ENCODE peak calls at places on chromosomes 5 and 9, in ten cellular contexts. W is BJ; N is gastrocnemius medialis; U is HepG2; D is OCI-LY7; G is GM23338; L is CD8-positive, alpha-beta T cell; J is right lobe of liver; Q is pancreas; O is tibial nerve. Z is an unnamed sample. For H3K36me3, the result is how much of the 10 kb centered on the place peaks cover.

GRCh38 chr9:123679330-123679987 is 250.5 kb downstream of the DENND1A start:
- DNase-seq in Q (no peak), J (no peak), O (no peak), L (no peak), D (peak), N (no peak), U (peak), G (no peak), W (peak), Z (peak)

GRCh38 chr5:125525356-125525755 is 778.9 kb upstream of the ZNF608 start:
- DNase-seq in G (no peak), W (no peak), J (no peak), U (no peak), L (no peak), D (no peak), O (no peak), Q (no peak), N (no peak), Z (no peak)

GRCh38 chr5:61805101-61805500 is 473.0 kb downstream of the ZSWIM6 start:
- DNase-seq in W (no peak), G (no peak), L (no peak), Q (no peak), N (no peak), U (no peak), D (no peak), J (no peak), O (no peak), Z (no peak)

GRCh38 chr5:176819476-176819875 is 9.1 kb downstream of the UNC5A start:
- DNase-seq in W (no peak), U (no peak), Q (no peak), G (peak), O (no peak), N (no peak), D (no peak), J (no peak), L (no peak), Z (no peak)

GRCh38 chr5:174175869-174176268 is 130.4 kb downstream of the NSG2 start:
- DNase-seq in U (no peak), O (no peak), L (no peak), G (no peak), D (no peak), J (no peak), Q (no peak), W (no peak), N (no peak), Z (no peak)

GRCh38 chr9:250625-251024 is 36.0 kb downstream of the DOCK8 start:
- DNase-seq in J (no peak), D (no peak), N (no peak), U (no peak), L (no peak), O (no peak), Q (no peak), G (no peak), W (no peak), Z (no peak)

GRCh38 chr9:10238087-10238486 is 374.7 kb downstream of the PTPRD start:
- DNase-seq in O (no peak), G (peak), U (no peak), Q (no peak), J (no peak), L (no peak), D (no peak), N (no peak), W (no peak), Z (no peak)

GRCh38 chr5:179668404-179668803 is 12.4 kb downstream of the CBY3 start:
- DNase-seq in L (peak), N (no peak), J (no peak), G (peak), O (peak), Q (no peak), W (peak), D (peak), U (peak), Z (no peak)

GRCh38 chr5:157266286-157267007 is 524 bp downstream of the CYFIP2 start:
- DNase-seq in D (peak), U (no peak), O (no peak), G (peak), Q (peak), N (no peak), W (no peak), L (peak), J (peak), Z (peak)

GRCh38 chr5:14123551-14123950 is 19.6 kb upstream of the TRIO start:
- DNase-seq in G (no peak), D (no peak), U (no peak), N (no peak), W (no peak), J (no peak), L (no peak), Q (no peak), O (no peak), Z (no peak)

GRCh38 chr5:95285406-95285761 is 490 bp upstream of the MCTP1 start:
- DNase-seq in W (no peak), N (no peak), Q (no peak), O (no peak), L (no peak), D (no peak), U (no peak), J (no peak), G (peak), Z (no peak)

GRCh38 chr5:40441733-40442132 is 238.0 kb upstream of the PTGER4 start:
- DNase-seq in U (peak), N (no peak), W (no peak), L (no peak), O (no peak), G (no peak), D (no peak), Q (no peak), J (no peak), Z (no peak)

GRCh38 chr9:106913276-106913675 is 50.3 kb downstream of the ZNF462 start:
- DNase-seq in G (no peak), W (no peak), Q (no peak), J (no peak), N (no peak), D (no peak), U (no peak), O (no peak), L (no peak), Z (no peak)

GRCh38 chr9:17782750-17783149 is 203.9 kb downstream of the SH3GL2 start:
- DNase-seq in Q (no peak), G (no peak), D (no peak), L (no peak), W (no peak), J (no peak), N (no peak), O (no peak), U (no peak), Z (no peak)

GRCh38 chr9:124882221-124882620 is 20.3 kb downstream of the ARPC5L start:
- DNase-seq in J (no peak), W (no peak), D (no peak), N (no peak), O (no peak), G (peak), L (no peak), U (no peak), Q (no peak), Z (no peak)

GRCh38 chr9:110763568-110763967 is 95.0 kb downstream of the MUSK start:
- DNase-seq in L (no peak), W (no peak), N (no peak), J (no peak), Q (no peak), D (no peak), G (no peak), O (no peak), U (no peak), Z (no peak)

GRCh38 chr5:148186248-148187003 is 16.4 kb upstream of the SPINK6 start:
- DNase-seq in W (no peak), D (no peak), J (no peak), L (no peak), Q (no peak), O (peak), G (no peak), N (no peak), U (no peak), Z (peak)

GRCh38 chr5:61635271-61635670 is 303.2 kb downstream of the ZSWIM6 start:
- DNase-seq in U (no peak), J (no peak), G (no peak), Q (no peak), L (no peak), D (no peak), W (no peak), O (no peak), N (no peak), Z (no peak)

GRCh38 chr5:142922223-142922952 is 152.2 kb downstream of the ARHGAP26 start:
- DNase-seq in U (peak), G (peak), L (no peak), D (peak), N (no peak), Q (no peak), W (no peak), J (no peak), O (no peak), Z (peak)

GRCh38 chr5:78929833-78930232 is 55.3 kb downstream of the ARSB start:
- DNase-seq in J (no peak), W (no peak), D (no peak), L (no peak), N (no peak), U (peak), G (no peak), Q (no peak), O (no peak), Z (no peak)

GRCh38 chr9:4397917-4398316 is 92.4 kb upstream of the SLC1A1 start:
- DNase-seq in J (no peak), U (no peak), G (no peak), W (peak), N (no peak), D (no peak), Q (no peak), L (no peak), O (no peak), Z (no peak)

GRCh38 chr5:78758169-78758839 is 109.7 kb upstream of the LHFPL2 start:
- DNase-seq in L (no peak), D (peak), J (no peak), Q (no peak), N (no peak), G (no peak), O (no peak), U (peak), W (no peak), Z (peak)

GRCh38 chr9:127493592-127494303 is 42.4 kb downstream of the LRSAM1 start:
- DNase-seq in U (no peak), G (no peak), W (no peak), J (no peak), D (no peak), L (no peak), O (no peak), Q (peak), N (no peak), Z (no peak)

GRCh38 chr5:64947801-64948200 is 179.1 kb downstream of the CWC27 start:
- DNase-seq in W (no peak), O (no peak), G (no peak), L (no peak), U (no peak), D (no peak), J (no peak), N (no peak), Q (no peak), Z (no peak)

GRCh38 chr9:92715488-92716231 is 45.7 kb upstream of the IPPK start:
- DNase-seq in Q (no peak), L (no peak), D (no peak), G (no peak), U (no peak), N (no peak), O (no peak), W (no peak), J (no peak), Z (no peak)

GRCh38 chr9:69981686-69982450 is 61.8 kb upstream of the MAMDC2 start:
- DNase-seq in L (no peak), N (no peak), J (no peak), O (no peak), D (no peak), G (no peak), Q (no peak), U (no peak), W (no peak), Z (no peak)

GRCh38 chr9:79734989-79735779 is 163.4 kb downstream of the TLE4 start:
- DNase-seq in N (no peak), L (no peak), Q (no peak), J (no peak), W (no peak), U (no peak), D (no peak), G (no peak), O (no peak), Z (no peak)

GRCh38 chr5:38853753-38854470 is 8.1 kb downstream of the OSMR start:
- DNase-seq in G (peak), W (peak), O (no peak), D (no peak), L (no peak), N (no peak), Q (no peak), U (no peak), J (no peak), Z (no peak)

GRCh38 chr9:86488345-86488744 is 134.1 kb upstream of the TUT7 start:
- DNase-seq in D (no peak), G (no peak), Q (no peak), W (no peak), N (no peak), L (no peak), O (no peak), U (no peak), J (no peak), Z (no peak)

GRCh38 chr9:5622019-5622418 is 6.9 kb upstream of the RIC1 start:
- DNase-seq in D (no peak), G (no peak), J (no peak), N (no peak), L (no peak), U (no peak), W (peak), O (no peak), Q (no peak), Z (no peak)

GRCh38 chr5:43603535-43604363 is 769 bp downstream of the NNT start:
- DNase-seq in W (no peak), Q (peak), N (peak), U (peak), O (peak), G (peak), J (peak), L (peak), D (peak), Z (peak)

GRCh38 chr5:107557051-107557658 is 113.6 kb downstream of the EFNA5 start:
- DNase-seq in N (no peak), W (no peak), U (no peak), D (no peak), O (no peak), J (no peak), L (no peak), G (peak), Q (no peak), Z (no peak)

GRCh38 chr5:57834829-57835554 is 352.4 kb upstream of the ACTBL2 start:
- DNase-seq in W (no peak), J (no peak), N (no peak), D (no peak), L (no peak), Q (peak), O (no peak), U (peak), G (peak), Z (no peak)

GRCh38 chr5:132293066-132293991 is 865 bp upstream of the SLC22A4 start:
- DNase-seq in G (peak), U (peak), D (no peak), L (peak), Q (peak), N (peak), J (peak), W (peak), O (peak), Z (peak)
- TF ChIP-seq CTCF in G (peak), U (peak), D (no peak), L (no peak), Q (no peak), N (no peak), J (no peak), W (peak), O (no peak), Z (peak)

GRCh38 chr5:135930949-135931295 is 23.9 kb downstream of the LECT2 start:
- DNase-seq in O (no peak), J (no peak), W (no peak), N (no peak), L (no peak), G (peak), D (no peak), Q (no peak), U (no peak), Z (no peak)
- H3K4me3 ChIP-seq in O (no peak), J (no peak), W (no peak), N (no peak), L (no peak), G (peak), D (no peak), Q (no peak), U (peak), Z (no peak)

GRCh38 chr9:134031071-134031470 is 5.8 kb downstream of the BRD3OS start:
- DNase-seq in W (no peak), U (no peak), Q (no peak), N (no peak), J (no peak), G (no peak), O (no peak), D (no peak), L (no peak), Z (no peak)
- H3K36me3 ChIP-seq in W (under half), U (under half), Q (under half), N (under half), J (under half), G (under half), O (half or more), D (under half), L (under half), Z (under half)

DNA sequence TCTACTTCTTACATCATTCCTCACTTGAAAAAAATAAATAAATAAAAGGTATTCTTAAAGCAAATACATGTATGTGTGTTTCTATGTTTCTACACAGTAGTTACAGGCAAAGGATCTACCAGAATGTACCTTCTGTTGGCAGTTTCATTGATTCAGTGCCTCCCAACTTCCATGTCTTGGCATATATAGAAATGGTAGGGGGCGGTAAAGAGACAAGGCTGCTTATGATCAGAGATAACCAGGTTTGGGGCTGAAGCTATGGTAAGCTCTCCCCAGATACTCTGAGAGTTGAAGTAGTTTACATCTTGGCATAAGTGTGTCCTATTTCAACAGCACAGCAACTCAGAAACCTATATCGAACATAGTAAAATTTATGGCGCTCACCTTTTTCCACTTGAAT is 1075.4 kb upstream of the C9orf72 start:
- DNase-seq in W (no peak), J (no peak), L (no peak), Q (no peak), O (no peak), U (peak), N (no peak), D (no peak), G (peak), Z (no peak)
- TF ChIP-seq CTCF in W (no peak), J (no peak), L (no peak), Q (no peak), O (no peak), U (peak), N (no peak), D (peak), G (peak), Z (no peak)

GRCh38 chr9:137236238-137236935 is 4.7 kb upstream of the TUBB4B start:
- DNase-seq in O (peak), J (peak), L (peak), U (peak), G (peak), W (no peak), D (peak), Q (peak), N (peak), Z (peak)
- H3K4me3 ChIP-seq in O (no peak), J (no peak), L (no peak), U (peak), G (peak), W (no peak), D (peak), Q (no peak), N (peak), Z (peak)

GRCh38 chr5:55421074-55421529 is 113.3 kb downstream of the MTREX start:
- DNase-seq in J (no peak), L (no peak), N (no peak), O (no peak), D (no peak), G (no peak), Q (no peak), W (no peak), U (no peak), Z (peak)
- H3K36me3 ChIP-seq in J (under half), L (under half), N (under half), O (under half), D (half or more), G (under half), Q (under half), W (under half), U (half or more), Z (under half)

GRCh38 chr9:2987679-2988078 is 143.8 kb upstream of the PUM3 start:
- DNase-seq in U (no peak), N (no peak), L (peak), Q (no peak), G (no peak), O (no peak), W (no peak), D (no peak), J (no peak), Z (no peak)

GRCh38 chr9:2992427-2992826 is 148.5 kb upstream of the PUM3 start:
- DNase-seq in D (no peak), N (no peak), W (no peak), G (no peak), Q (no peak), L (no peak), U (no peak), J (no peak), O (no peak), Z (no peak)

GRCh38 chr9:2985343-2985742 is 141.4 kb upstream of the PUM3 start:
- DNase-seq in U (no peak), G (no peak), D (no peak), O (no peak), N (no peak), L (no peak), J (no peak), W (no peak), Q (peak), Z (no peak)

DNA sequence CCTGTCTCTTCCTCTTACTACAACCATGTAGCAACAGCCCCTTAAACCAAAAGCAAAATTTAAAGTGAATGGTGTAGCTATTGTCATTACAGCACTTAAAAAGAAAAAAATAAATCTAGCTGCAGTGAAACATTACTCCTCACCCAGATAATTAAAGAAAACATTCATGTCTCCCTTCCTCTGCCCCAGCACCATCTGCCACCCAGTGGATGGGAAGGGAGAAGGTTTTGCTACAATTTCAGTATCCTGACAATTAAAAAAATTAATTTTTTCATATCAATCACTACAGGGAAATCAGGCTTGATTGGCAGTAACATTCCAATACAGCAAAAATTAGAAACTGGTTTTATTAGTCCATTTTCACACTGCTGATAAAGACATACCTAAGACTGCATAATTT is 147.4 kb upstream of the PUM3 start:
- DNase-seq in W (no peak), L (no peak), D (no peak), U (peak), J (no peak), Q (no peak), N (no peak), G (no peak), O (no peak), Z (no peak)
- TF ChIP-seq CTCF in W (peak), L (no peak), D (peak), U (no peak), J (no peak), Q (no peak), N (no peak), G (peak), O (no peak), Z (no peak)

GRCh38 chr9:132989014-132989310 is 10.5 kb downstream of the GFI1B start:
- DNase-seq in N (no peak), W (no peak), D (no peak), O (no peak), J (no peak), U (no peak), L (no peak), G (no peak), Q (no peak), Z (no peak)

GRCh38 chr9:132988244-132989013 is 9.9 kb downstream of the GFI1B start:
- DNase-seq in W (no peak), O (no peak), G (no peak), U (no peak), D (no peak), L (no peak), N (no peak), J (no peak), Q (no peak), Z (no peak)

GRCh38 chr9:132989414-132989996 is 11.0 kb downstream of the GFI1B start:
- DNase-seq in N (no peak), O (no peak), U (no peak), W (no peak), Q (peak), L (no peak), D (no peak), G (no peak), J (no peak), Z (no peak)

GRCh38 chr9:132991351-132992300 is 13.1 kb downstream of the GFI1B start:
- DNase-seq in L (peak), G (no peak), J (no peak), Q (no peak), D (peak), N (no peak), O (no peak), W (no peak), U (no peak), Z (no peak)

GRCh38 chr9:132990781-132991180 is 12.3 kb downstream of the GFI1B start:
- DNase-seq in Q (no peak), O (no peak), J (no peak), D (no peak), G (no peak), W (no peak), L (no peak), N (no peak), U (no peak), Z (no peak)
- H3K4me3 ChIP-seq in Q (no peak), O (no peak), J (no peak), D (no peak), G (no peak), W (no peak), L (no peak), N (no peak), U (no peak), Z (no peak)

GRCh38 chr5:16721151-16722102 is 104.6 kb upstream of the RETREG1 start:
- DNase-seq in L (no peak), G (no peak), N (no peak), Q (no peak), J (no peak), W (no peak), O (no peak), D (no peak), U (peak), Z (no peak)

GRCh38 chr5:16725575-16725974 is 108.8 kb upstream of the RETREG1 start:
- DNase-seq in W (no peak), N (no peak), O (no peak), D (no peak), L (no peak), G (no peak), U (no peak), J (no peak), Q (no peak), Z (no peak)

GRCh38 chr5:16727937-16728336 is 111.1 kb upstream of the RETREG1 start:
- DNase-seq in G (no peak), L (no peak), N (peak), W (no peak), Q (peak), U (no peak), J (no peak), O (peak), D (no peak), Z (no peak)

GRCh38 chr5:16726538-16726946 is 109.7 kb upstream of the RETREG1 start:
- DNase-seq in Q (no peak), N (no peak), G (no peak), L (no peak), W (no peak), J (no peak), D (peak), U (no peak), O (no peak), Z (no peak)

GRCh38 chr5:16723821-16724220 is 107.0 kb upstream of the RETREG1 start:
- DNase-seq in U (no peak), G (no peak), Q (no peak), O (no peak), W (no peak), D (no peak), L (no peak), J (no peak), N (no peak), Z (no peak)
- H3K36me3 ChIP-seq in U (under half), G (under half), Q (under half), O (under half), W (under half), D (under half), L (under half), J (under half), N (under half), Z (under half)

GRCh38 chr5:167987490-167988270 is 303.8 kb upstream of the WWC1 start:
- DNase-seq in L (no peak), Q (no peak), J (no peak), G (peak), U (no peak), W (no peak), N (no peak), O (no peak), D (no peak), Z (no peak)
- TF ChIP-seq CTCF in L (no peak), Q (no peak), J (no peak), G (no peak), U (no peak), W (no peak), N (no peak), O (no peak), D (no peak), Z (no peak)